ENCODE peak calls at places on chromosomes 4 and X, in four cellular contexts. One of them, this sample, is unnamed.

GRCh38 chr4:151990201-151990600 is 229.4 kb upstream of the GATB start:
- DNase-seq in spleen: no peak
- DNase-seq in astrocyte of the spinal cord: peak; percentile 84
- DNase-seq in IMR-90: peak; percentile 41
- DNase-seq in this sample: no peak

GRCh38 chr4:66000500-66001117 is 330.3 kb upstream of the EPHA5 start:
- DNase-seq in astrocyte of the spinal cord: peak; percentile 58
- DNase-seq in spleen: no peak
- DNase-seq in IMR-90: no peak
- DNase-seq in this sample: no peak

GRCh38 chr4:37219251-37219650 is 25.3 kb upstream of the NWD2 start:
- DNase-seq in spleen: no peak
- DNase-seq in IMR-90: no peak
- DNase-seq in astrocyte of the spinal cord: no peak
- DNase-seq in this sample: no peak

GRCh38 chr4:3421470-3421869 is 20.3 kb upstream of the HGFAC start:
- DNase-seq in astrocyte of the spinal cord: no peak
- DNase-seq in spleen: peak; percentile 51
- DNase-seq in IMR-90: no peak
- DNase-seq in this sample: no peak

GRCh38 chr4:13535118-13535517 is 9.2 kb downstream of the NKX3-2 start:
- DNase-seq in spleen: no peak
- DNase-seq in astrocyte of the spinal cord: no peak
- DNase-seq in IMR-90: no peak
- DNase-seq in this sample: no peak

GRCh38 chr4:45453258-45453841 is 670.5 kb downstream of the GABRG1 start:
- DNase-seq in IMR-90: no peak
- DNase-seq in spleen: no peak
- DNase-seq in astrocyte of the spinal cord: peak; percentile 20
- DNase-seq in this sample: no peak

GRCh38 chrX:136447308-136447707 is 40.4 kb upstream of the BRS3 start:
- DNase-seq in spleen: no peak
- DNase-seq in IMR-90: no peak
- DNase-seq in astrocyte of the spinal cord: no peak
- DNase-seq in this sample: no peak

GRCh38 chr4:114694770-114695169 is 96.2 kb downstream of the UGT8 start:
- DNase-seq in astrocyte of the spinal cord: peak; percentile 48
- DNase-seq in IMR-90: peak; percentile 28
- DNase-seq in spleen: no peak
- DNase-seq in this sample: no peak

GRCh38 chr4:39365360-39365759 is 802 bp downstream of the RFC1 start:
- DNase-seq in spleen: no peak
- DNase-seq in astrocyte of the spinal cord: no peak
- DNase-seq in IMR-90: no peak
- DNase-seq in this sample: no peak

GRCh38 chr4:140065393-140065792 is 88.6 kb downstream of the MAML3 start:
- DNase-seq in astrocyte of the spinal cord: no peak
- DNase-seq in IMR-90: no peak
- DNase-seq in spleen: no peak
- DNase-seq in this sample: no peak

GRCh38 chrX:15465896-15466651 is 27.1 kb downstream of the PIR start:
- DNase-seq in IMR-90: peak; percentile 7
- DNase-seq in astrocyte of the spinal cord: no peak
- DNase-seq in spleen: no peak
- DNase-seq in this sample: no peak
- TF ChIP-seq CTCF in IMR-90: no peak
- TF ChIP-seq CTCF in astrocyte of the spinal cord: no peak
- TF ChIP-seq CTCF in spleen: no peak
- TF ChIP-seq CTCF in this sample: no peak

DNA sequence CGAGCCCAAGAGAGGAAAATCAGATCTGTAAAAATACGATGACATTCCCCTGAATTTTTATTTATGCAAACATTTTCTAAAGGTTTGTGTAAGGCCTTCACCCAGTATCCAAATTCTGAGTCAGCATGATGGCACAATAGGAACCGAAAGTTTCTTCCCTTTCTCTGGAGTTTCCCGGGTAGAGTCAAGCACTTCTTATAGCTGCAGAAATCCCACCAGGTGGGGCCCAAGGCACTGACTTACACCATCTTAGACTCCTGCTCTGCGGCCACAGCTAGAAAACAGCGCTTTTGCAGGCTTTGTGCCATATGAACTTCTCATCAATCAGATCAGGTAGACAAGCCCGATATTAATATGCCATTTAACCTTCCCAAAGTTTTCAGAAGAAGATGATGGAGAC is 13.4 kb downstream of the LEF1 start:
- DNase-seq in spleen: no peak
- DNase-seq in astrocyte of the spinal cord: peak; percentile 60
- DNase-seq in IMR-90: peak; percentile 8
- DNase-seq in this sample: no peak
- TF ChIP-seq CTCF in spleen: no peak
- TF ChIP-seq CTCF in astrocyte of the spinal cord: peak; percentile 49
- TF ChIP-seq CTCF in IMR-90: no peak
- TF ChIP-seq CTCF in this sample: no peak

DNA sequence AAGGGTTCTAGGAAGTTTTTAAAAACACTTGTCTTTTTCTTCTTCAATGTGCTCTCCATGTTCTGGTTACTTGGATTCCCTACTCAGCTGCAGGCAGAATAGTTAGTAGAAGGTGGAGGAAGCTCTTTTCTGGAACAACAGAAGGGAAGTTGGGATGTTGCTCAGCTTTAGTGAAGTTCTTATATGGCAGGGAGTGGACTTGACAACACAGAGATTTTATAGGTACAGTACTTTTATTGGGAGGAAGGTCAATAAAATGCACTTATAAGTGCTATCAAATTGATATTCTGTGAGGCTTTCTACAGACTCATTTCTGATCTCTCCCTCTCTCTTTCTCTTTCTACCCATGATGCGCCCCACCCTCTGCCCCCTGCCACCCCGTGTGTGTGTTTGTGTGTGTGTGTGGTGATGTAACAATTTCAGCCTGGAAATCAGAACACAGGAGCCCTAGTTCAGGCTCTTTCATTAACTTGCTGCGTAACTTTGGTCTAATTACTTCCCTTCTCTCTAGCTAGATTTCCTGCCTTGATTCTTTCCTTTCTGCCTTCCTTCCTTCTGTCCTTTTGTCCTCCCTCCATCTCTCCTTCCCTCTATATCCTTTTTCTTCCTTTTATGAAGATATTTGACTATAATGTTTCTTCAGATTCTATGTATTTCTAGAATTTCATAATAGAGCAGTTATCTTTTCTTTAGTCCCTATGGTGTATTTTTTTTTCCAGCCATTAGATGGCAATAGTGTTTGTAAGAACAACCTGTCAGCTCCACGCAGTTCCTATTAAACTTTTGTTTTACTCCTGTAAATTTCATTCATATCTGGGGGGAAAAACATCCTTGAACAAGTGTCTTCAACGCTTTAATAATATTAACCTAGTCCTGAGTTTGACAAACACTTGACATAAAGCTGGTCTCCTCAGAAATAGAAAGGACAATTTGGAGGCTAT is 37.1 kb downstream of the HEPH start:
- DNase-seq in spleen: no peak
- DNase-seq in astrocyte of the spinal cord: peak; percentile 7
- DNase-seq in IMR-90: peak; percentile 17
- DNase-seq in this sample: no peak
- TF ChIP-seq CTCF in spleen: peak; percentile 19
- TF ChIP-seq CTCF in astrocyte of the spinal cord: peak; percentile 27
- TF ChIP-seq CTCF in IMR-90: peak; percentile 47
- TF ChIP-seq CTCF in this sample: peak; percentile 39

GRCh38 chrX:33434256-33435092 is 223.1 kb upstream of the DMD start:
- DNase-seq in astrocyte of the spinal cord: peak; percentile 32
- DNase-seq in spleen: no peak
- DNase-seq in IMR-90: peak; percentile 37
- DNase-seq in this sample: peak; percentile 1
- TF ChIP-seq CTCF in astrocyte of the spinal cord: peak; percentile 82
- TF ChIP-seq CTCF in spleen: peak; percentile 71
- TF ChIP-seq CTCF in IMR-90: peak; percentile 57
- TF ChIP-seq CTCF in this sample: peak; percentile 84

DNA sequence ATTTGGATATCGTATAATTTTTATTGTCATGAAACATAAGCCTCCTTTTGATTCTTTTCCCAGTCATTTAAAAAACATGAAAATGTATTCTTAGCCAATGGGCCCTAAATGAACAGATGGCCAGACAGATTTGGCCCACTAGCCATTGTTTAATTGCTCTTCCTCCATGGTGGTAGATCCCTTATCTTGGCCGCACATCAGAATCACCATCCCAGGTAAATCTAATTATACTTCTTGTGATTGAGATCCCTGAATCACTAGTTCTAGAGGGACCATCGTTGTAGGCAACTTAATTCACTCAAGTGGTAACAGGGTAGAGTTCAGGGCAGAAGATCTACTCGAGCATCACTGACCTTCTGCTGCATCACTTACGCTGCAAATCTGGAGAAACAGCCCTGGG is 24.1 kb upstream of the VCX3A start:
- DNase-seq in IMR-90: no peak
- DNase-seq in spleen: no peak
- DNase-seq in astrocyte of the spinal cord: no peak
- DNase-seq in this sample: no peak
- TF ChIP-seq CTCF in IMR-90: no peak
- TF ChIP-seq CTCF in spleen: no peak
- TF ChIP-seq CTCF in astrocyte of the spinal cord: no peak
- TF ChIP-seq CTCF in this sample: no peak